ENCODE peak calls at places on chromosomes 7 and 10, in eight cellular contexts. N is activated CD8-positive, alpha-beta T cell treated with anti-CD3 and anti-CD28 coated beads for 36 hours; T is GM20000; F is activated naive CD4-positive, alpha-beta T cell; Y is posterior vena cava; S is H1; G is activated CD8-positive, alpha-beta memory T cell treated with anti-CD3 and anti-CD28 coated beads for 24 hours; C is MM.1S. B is an unnamed sample.

GRCh38 chr10:64379898-64380297 is 858.7 kb downstream of the REEP3 start:
- DNase-seq in N (no peak), T (peak; percentile 7), F (no peak), Y (no peak), S (no peak), G (no peak), C (no peak), B (no peak)

GRCh38 chr10:5948999-5949759 is 28.2 kb downstream of the IL15RA start:
- DNase-seq in N (peak; percentile 62), T (peak; percentile 42), F (no peak), Y (peak; percentile 81), S (peak; percentile 80), G (no peak), C (no peak), B (peak; percentile 77)

GRCh38 chr10:3765376-3765667 is 19.7 kb downstream of the KLF6 start:
- DNase-seq in N (no peak), T (no peak), F (no peak), Y (no peak), S (no peak), G (no peak), C (no peak), B (no peak)

GRCh38 chr7:18320971-18321567 is 174.5 kb upstream of the HDAC9 start:
- DNase-seq in N (no peak), T (peak; percentile 42), F (no peak), Y (no peak), S (no peak), G (no peak), C (peak; percentile 65), B (no peak)

GRCh38 chr7:148773344-148773743 is 74.6 kb downstream of the CUL1 start:
- DNase-seq in N (peak; percentile 60), T (no peak), F (no peak), Y (no peak), S (no peak), G (peak; percentile 61), C (peak; percentile 93), B (no peak)

GRCh38 chr10:6151087-6151977 is 51.4 kb upstream of the PFKFB3 start:
- DNase-seq in N (peak; percentile 70), T (peak; percentile 80), F (peak; percentile 12), Y (peak; percentile 88), S (peak; percentile 81), G (peak; percentile 76), C (peak; percentile 76), B (no peak)

GRCh38 chr10:110069502-110069982 is 61.8 kb downstream of the ADD3 start:
- DNase-seq in N (no peak), T (peak; percentile 49), F (no peak), Y (no peak), S (no peak), G (no peak), C (peak; percentile 69), B (no peak)

GRCh38 chr7:146074195-146074765 is 42.3 kb upstream of the CNTNAP2 start:
- DNase-seq in N (no peak), T (no peak), F (no peak), Y (no peak), S (no peak), G (no peak), C (no peak), B (no peak)

GRCh38 chr10:98422182-98422581 is 7.2 kb upstream of the PYROXD2 start:
- DNase-seq in N (no peak), T (no peak), F (no peak), Y (no peak), S (no peak), G (no peak), C (no peak), B (no peak)

GRCh38 chr10:119726291-119727261 is 726 bp downstream of the INPP5F start:
- DNase-seq in N (peak; percentile 32), T (no peak), F (no peak), Y (no peak), S (peak; percentile 84), G (no peak), C (no peak), B (no peak)

GRCh38 chr10:86687750-86688149 is 19.4 kb downstream of the LDB3 start:
- DNase-seq in N (no peak), T (no peak), F (no peak), Y (no peak), S (no peak), G (no peak), C (no peak), B (no peak)

GRCh38 chr7:142795339-142795863 is 24.6 kb downstream of the PRSS2 start:
- DNase-seq in N (peak; percentile 81), T (no peak), F (peak; percentile 68), Y (no peak), S (peak; percentile 65), G (peak; percentile 80), C (no peak), B (peak; percentile 59)

GRCh38 chr10:310976-311639 is 175.9 kb downstream of the ZMYND11 start:
- DNase-seq in N (no peak), T (no peak), F (no peak), Y (no peak), S (no peak), G (no peak), C (no peak), B (no peak)

GRCh38 chr10:43041422-43042342 is 35.2 kb upstream of the RET start:
- DNase-seq in N (no peak), T (no peak), F (no peak), Y (peak; percentile 66), S (peak; percentile 33), G (peak; percentile 43), C (no peak), B (peak; percentile 44)

GRCh38 chr10:119677904-119678755 is 26.9 kb downstream of the BAG3 start:
- DNase-seq in N (no peak), T (no peak), F (no peak), Y (no peak), S (no peak), G (no peak), C (no peak), B (no peak)

GRCh38 chr7:41574377-41574776 is 128.5 kb downstream of the INHBA start:
- DNase-seq in N (no peak), T (no peak), F (no peak), Y (no peak), S (no peak), G (no peak), C (no peak), B (no peak)

GRCh38 chr7:18234519-18234918 is 206.9 kb upstream of the PRPS1L1 start:
- DNase-seq in N (no peak), T (no peak), F (no peak), Y (no peak), S (no peak), G (no peak), C (no peak), B (no peak)

GRCh38 chr7:41881313-41882130 is 178.6 kb upstream of the INHBA start:
- DNase-seq in N (peak; percentile 92), T (peak; percentile 79), F (peak; percentile 28), Y (peak; percentile 85), S (no peak), G (peak; percentile 86), C (peak; percentile 92), B (no peak)

GRCh38 chr7:23222439-23223045 is 24.0 kb upstream of the GPNMB start:
- DNase-seq in N (no peak), T (no peak), F (no peak), Y (no peak), S (no peak), G (no peak), C (no peak), B (no peak)

GRCh38 chr10:62961951-62962523 is 145.9 kb upstream of the EGR2 start:
- DNase-seq in N (no peak), T (no peak), F (no peak), Y (no peak), S (no peak), G (no peak), C (no peak), B (no peak)

GRCh38 chr10:62687230-62687748 is 117.2 kb upstream of the ADO start:
- DNase-seq in N (no peak), T (no peak), F (no peak), Y (no peak), S (no peak), G (no peak), C (no peak), B (no peak)